ENCODE peak calls at places on chromosomes 13 and 19, in ten cellular contexts. X is GM20000; D is B cell; R is neural crest cell; I is H1; F is progenitor cell of endocrine pancreas; J is A549; B is GM10248; U is activated CD8-positive, alpha-beta T cell treated with anti-CD3 and anti-CD28 coated beads for 36 hours; C is AG09309. L is an unnamed sample.

GRCh38 chr13:105960326-105960725 is 575.1 kb downstream of the EFNB2 start:
- DNase-seq in B (no peak), I (no peak), U (no peak), F (no peak), R (no peak), X (no peak), D (no peak), C (no peak), J (no peak), L (no peak)

GRCh38 chr19:29576043-29576442 is 30.0 kb upstream of the POP4 start:
- DNase-seq in C (no peak), J (no peak), I (no peak), D (no peak), R (no peak), F (no peak), X (no peak), U (no peak), B (no peak), L (no peak)

GRCh38 chr13:72694314-72694713 is 33.1 kb downstream of the MZT1 start:
- DNase-seq in X (no peak), F (no peak), B (no peak), R (no peak), I (no peak), C (no peak), J (no peak), U (no peak), D (no peak), L (no peak)

GRCh38 chr13:30827578-30827925 is 78.5 kb upstream of the MEDAG start:
- DNase-seq in D (no peak), I (no peak), R (no peak), U (no peak), C (no peak), B (no peak), J (no peak), F (no peak), X (no peak), L (no peak)

GRCh38 chr13:93673885-93674284 is 447.3 kb downstream of the GPC6 start:
- DNase-seq in C (no peak), X (no peak), I (no peak), R (no peak), U (no peak), B (no peak), D (no peak), F (no peak), J (no peak), L (no peak)

GRCh38 chr19:45615795-45616708 is 14.0 kb upstream of the GPR4 start:
- DNase-seq in U (peak), F (peak), I (peak), J (peak), C (no peak), R (peak), B (peak), D (peak), X (peak), L (peak)

GRCh38 chr19:38949580-38950367 is 19.0 kb downstream of the MRPS12 start:
- DNase-seq in J (no peak), X (peak), F (peak), B (peak), I (peak), R (peak), U (peak), C (no peak), D (peak), L (peak)

GRCh38 chr13:47372742-47373141 is 475.9 kb upstream of the HTR2A start:
- DNase-seq in C (no peak), D (no peak), F (no peak), B (no peak), I (no peak), J (no peak), R (no peak), U (no peak), X (no peak), L (no peak)

GRCh38 chr13:105611424-105611823 is 924.0 kb downstream of the EFNB2 start:
- DNase-seq in C (peak), D (no peak), R (no peak), J (no peak), B (no peak), F (no peak), X (no peak), U (no peak), I (no peak), L (no peak)

GRCh38 chr19:46350758-46351159 is 3.9 kb downstream of the PPP5C start:
- DNase-seq in B (peak), I (no peak), R (no peak), C (no peak), D (peak), X (peak), F (no peak), U (peak), J (no peak), L (peak)

GRCh38 chr13:44814144-44814543 is 175.1 kb downstream of the NUFIP1 start:
- DNase-seq in I (no peak), C (no peak), D (no peak), B (no peak), X (no peak), U (no peak), R (no peak), J (no peak), F (no peak), L (no peak)

GRCh38 chr13:52128714-52129700 is at the start of gene NEK5:
- DNase-seq in B (peak), C (no peak), R (peak), D (peak), X (peak), F (peak), I (peak), U (peak), J (peak), L (peak)

GRCh38 chr19:21087871-21088270 is 5.9 kb downstream of the ZNF714 start:
- DNase-seq in X (no peak), I (no peak), F (no peak), J (no peak), U (no peak), D (no peak), C (no peak), B (no peak), R (no peak), L (no peak)

GRCh38 chr13:70792121-70792520 is 683.9 kb upstream of the KLHL1 start:
- DNase-seq in F (no peak), J (peak), R (no peak), B (no peak), X (no peak), C (no peak), U (no peak), I (no peak), D (no peak), L (no peak)

GRCh38 chr19:12800344-12800732 is 1.3 kb downstream of the PRDX2 start:
- DNase-seq in C (no peak), R (no peak), J (no peak), U (no peak), B (no peak), I (no peak), X (no peak), F (no peak), D (no peak), L (no peak)

GRCh38 chr13:19845758-19846157 is 17.7 kb downstream of the ZMYM5 start:
- DNase-seq in I (no peak), C (peak), F (no peak), D (no peak), R (no peak), X (no peak), B (no peak), J (peak), U (peak), L (no peak)

GRCh38 chr13:98575009-98575866 is 1.7 kb downstream of the STK24 start:
- DNase-seq in X (no peak), F (no peak), I (no peak), C (no peak), D (no peak), B (no peak), U (no peak), J (no peak), R (no peak), L (no peak)

GRCh38 chr19:15393963-15394362 is 14.4 kb upstream of the AKAP8 start:
- DNase-seq in D (no peak), X (no peak), C (peak), R (no peak), F (no peak), U (no peak), I (no peak), B (no peak), J (no peak), L (no peak)

GRCh38 chr19:31548941-31549340 is 199.7 kb upstream of the TSHZ3 start:
- DNase-seq in U (no peak), I (no peak), B (no peak), R (no peak), F (no peak), C (no peak), J (peak), D (no peak), X (no peak), L (no peak)

GRCh38 chr13:75505327-75505726 is 23.4 kb upstream of the TBC1D4 start:
- DNase-seq in D (no peak), B (no peak), J (no peak), R (no peak), X (no peak), C (no peak), I (no peak), U (no peak), F (no peak), L (no peak)

GRCh38 chr13:54373211-54373610 is 1344.6 kb downstream of the OLFM4 start:
- DNase-seq in J (no peak), F (no peak), D (no peak), U (no peak), R (no peak), B (no peak), I (no peak), C (no peak), X (no peak), L (no peak)

GRCh38 chr19:34851277-34851804 is 75.4 kb upstream of the ZNF30 start:
- DNase-seq in U (peak), F (no peak), C (no peak), J (peak), I (no peak), X (no peak), D (no peak), R (no peak), B (no peak), L (no peak)

GRCh38 chr19:45938733-45939319 is 24.2 kb upstream of the NANOS2 start:
- DNase-seq in F (no peak), C (no peak), X (no peak), D (no peak), J (no peak), B (no peak), U (no peak), R (no peak), I (no peak), L (no peak)

GRCh38 chr19:1747285-1748114 is 5.8 kb upstream of the ONECUT3 start:
- DNase-seq in R (no peak), B (peak), F (no peak), D (peak), J (peak), I (no peak), C (peak), X (peak), U (peak), L (no peak)

GRCh38 chr13:103386341-103386740 is 320.1 kb upstream of the SLC10A2 start:
- DNase-seq in I (no peak), R (no peak), X (no peak), U (no peak), D (no peak), C (no peak), B (no peak), J (peak), F (no peak), L (no peak)
- TF ChIP-seq CTCF in I (no peak), R (no peak), X (no peak), U (no peak), D (no peak), C (no peak), B (no peak), J (no peak), F (no peak), L (no peak)

DNA sequence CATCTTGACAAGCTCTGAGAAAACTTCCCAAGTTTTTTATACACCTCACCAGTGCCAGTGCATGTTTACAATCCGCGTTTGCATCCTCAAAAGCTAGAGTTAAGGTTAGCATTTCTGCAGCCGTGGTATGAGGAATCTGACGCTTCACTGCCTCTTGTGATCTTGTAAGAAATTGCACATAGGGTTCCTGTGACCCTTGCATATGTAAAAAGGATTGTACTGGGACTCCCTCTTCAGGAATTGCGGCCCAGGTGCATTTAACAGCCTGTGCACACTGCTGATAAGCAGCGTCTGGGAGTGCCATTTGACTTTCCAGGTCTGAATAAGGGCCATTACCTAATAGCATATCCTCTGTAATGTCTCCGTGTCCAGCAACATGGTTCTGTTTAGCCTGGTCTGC is 15.3 kb downstream of the FPR3 start:
- DNase-seq in D (no peak), C (no peak), J (peak), X (no peak), I (no peak), B (no peak), U (no peak), F (no peak), R (no peak), L (no peak)
- TF ChIP-seq CTCF in D (no peak), C (peak), J (no peak), X (no peak), I (no peak), B (no peak), U (no peak), F (no peak), R (no peak), L (no peak)

GRCh38 chr13:33154911-33155310 is 130.6 kb downstream of the STARD13 start:
- DNase-seq in X (no peak), R (no peak), J (no peak), B (no peak), F (no peak), D (no peak), U (no peak), C (no peak), I (no peak), L (no peak)

GRCh38 chr13:33150146-33150545 is 133.9 kb downstream of the KL start:
- DNase-seq in D (no peak), C (no peak), J (no peak), X (no peak), U (no peak), I (no peak), R (no peak), B (no peak), F (no peak), L (no peak)

GRCh38 chr13:33150662-33151061 is 134.4 kb downstream of the KL start:
- DNase-seq in X (no peak), B (no peak), D (no peak), R (no peak), J (no peak), F (no peak), I (no peak), U (no peak), C (no peak), L (no peak)

GRCh38 chr13:33152389-33152788 is 133.2 kb downstream of the STARD13 start:
- DNase-seq in F (no peak), C (no peak), U (no peak), R (no peak), D (no peak), I (no peak), J (no peak), B (no peak), X (no peak), L (no peak)

GRCh38 chr13:33153421-33154381 is 131.9 kb downstream of the STARD13 start:
- DNase-seq in U (no peak), R (no peak), F (no peak), D (no peak), X (no peak), C (no peak), B (no peak), J (no peak), I (no peak), L (no peak)
- TF ChIP-seq CTCF in U (no peak), R (no peak), F (no peak), D (no peak), X (no peak), C (no peak), B (no peak), J (no peak), I (no peak), L (no peak)

GRCh38 chr19:5171711-5172110 is 168.9 kb downstream of the PTPRS start:
- DNase-seq in B (no peak), I (no peak), U (no peak), X (no peak), R (no peak), F (no peak), J (peak), C (no peak), D (no peak), L (no peak)

GRCh38 chr19:5170329-5170745 is 170.3 kb downstream of the PTPRS start:
- DNase-seq in U (peak), J (peak), R (peak), B (no peak), F (peak), C (no peak), I (peak), D (peak), X (no peak), L (peak)

GRCh38 chr19:5178051-5178450 is 162.6 kb downstream of the PTPRS start:
- DNase-seq in C (no peak), U (no peak), B (no peak), X (no peak), D (no peak), I (no peak), R (no peak), J (no peak), F (no peak), L (no peak)

GRCh38 chr19:5173993-5174392 is 166.6 kb downstream of the PTPRS start:
- DNase-seq in R (no peak), J (peak), B (no peak), I (no peak), X (no peak), C (no peak), D (no peak), U (no peak), F (no peak), L (no peak)

DNA sequence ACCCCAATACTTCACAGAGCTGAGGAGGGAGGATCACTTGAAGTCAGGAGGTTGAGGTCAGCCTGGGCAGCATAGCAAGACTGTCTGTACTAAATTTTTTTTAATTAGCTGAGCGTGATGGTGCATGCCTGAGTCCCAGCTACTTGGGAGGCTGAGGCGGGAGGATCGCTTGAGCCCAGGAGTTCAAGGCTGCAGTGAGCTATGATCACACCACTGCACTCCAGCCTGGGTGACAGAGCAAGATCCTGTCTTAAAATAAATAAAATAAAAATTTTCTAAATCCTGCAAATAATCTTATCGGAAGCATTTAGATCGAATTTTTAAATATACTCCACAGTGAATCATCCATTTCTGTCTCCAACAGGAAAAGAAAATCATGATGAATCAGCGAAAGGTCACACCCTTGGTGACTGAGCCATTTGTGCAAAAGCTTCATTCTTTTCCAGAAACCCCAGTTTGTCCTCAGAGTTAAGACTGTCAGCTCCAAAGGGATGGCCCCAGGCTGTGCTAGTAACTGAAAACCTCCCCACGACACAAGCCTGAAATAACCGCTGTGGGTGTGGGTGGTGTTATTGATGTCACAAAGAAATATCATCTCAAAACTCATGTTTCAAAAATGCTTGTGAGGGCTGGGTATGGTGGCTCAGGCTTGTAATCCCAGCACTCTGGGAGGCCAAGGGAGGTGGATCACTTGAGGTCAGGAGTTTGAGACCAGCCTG is 167.6 kb downstream of the PTPRS start:
- DNase-seq in U (no peak), X (no peak), B (no peak), R (no peak), C (peak), I (no peak), J (peak), F (no peak), D (no peak), L (no peak)
- TF ChIP-seq CTCF in U (no peak), X (no peak), B (no peak), R (no peak), C (no peak), I (no peak), J (no peak), F (no peak), D (no peak), L (no peak)

DNA sequence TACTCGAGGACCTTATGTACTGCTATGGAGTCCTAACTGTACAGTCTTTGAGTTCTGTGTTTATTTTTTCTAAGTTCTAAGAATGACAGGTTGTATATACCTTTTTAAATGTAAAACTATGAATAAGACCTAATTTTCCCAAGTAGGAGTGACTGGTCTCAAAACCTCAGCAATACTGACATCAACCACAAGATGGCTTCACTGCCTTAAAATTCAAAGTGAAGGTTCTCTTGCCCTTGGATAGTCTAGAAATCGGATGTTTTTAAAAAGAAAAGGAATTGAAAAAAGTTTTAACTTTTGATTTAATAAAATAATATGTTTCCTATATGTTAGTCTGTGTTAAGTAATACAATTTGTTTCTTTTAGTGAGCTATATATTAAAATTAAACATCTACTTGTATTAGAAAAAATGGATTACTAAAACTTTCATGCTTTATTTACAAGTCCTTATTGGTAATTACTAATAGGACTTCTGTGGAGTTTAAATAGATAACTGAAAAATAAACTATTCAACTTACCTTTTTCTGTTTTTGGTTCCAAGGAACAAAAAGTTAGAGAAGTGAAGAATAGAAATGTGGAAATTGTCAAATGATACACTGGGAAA is 52.0 kb downstream of the TDRD3 start:
- DNase-seq in X (peak), C (peak), R (peak), U (peak), B (peak), I (no peak), J (peak), D (peak), F (no peak), L (no peak)
- TF ChIP-seq CTCF in X (peak), C (peak), R (peak), U (peak), B (peak), I (no peak), J (peak), D (peak), F (peak), L (peak)